ENCODE peak calls at places on chromosomes 2 and 18, in nine cellular contexts. Y is small intestine, I is HL-60, N is GM23248, O is adrenal gland, L is bronchial epithelial cell, B is lower lobe of right lung, A is skeletal muscle cell, X is kidney epithelial cell. H is an unnamed sample.

GRCh38 chr2:232137748-232138147 is 176.2 kb downstream of the DIS3L2 start:
- DNase-seq in X (no peak), I (no peak), L (no peak), Y (no peak), A (no peak), N (no peak), B (no peak), O (no peak), H (peak)

GRCh38 chr18:3350566-3351527 is 88.9 kb downstream of the MYL12B start:
- DNase-seq in N (peak), Y (no peak), B (no peak), O (no peak), L (peak), A (no peak), I (no peak), X (no peak), H (no peak)

GRCh38 chr2:196318517-196319377 is 147.4 kb upstream of the STK17B start:
- DNase-seq in O (no peak), Y (no peak), A (no peak), B (no peak), X (no peak), L (no peak), N (no peak), I (no peak), H (no peak)

GRCh38 chr18:70288171-70288850 is 534 bp upstream of the SOCS6 start:
- DNase-seq in Y (peak), O (peak), X (no peak), N (peak), A (no peak), B (peak), I (no peak), L (no peak), H (peak)

GRCh38 chr2:43484323-43484930 is 111.4 kb downstream of the THADA start:
- DNase-seq in I (peak), A (peak), L (peak), N (peak), B (no peak), Y (peak), O (no peak), X (peak), H (peak)

GRCh38 chr2:96103388-96103705 is 13.0 kb downstream of the ADRA2B start:
- DNase-seq in A (no peak), Y (no peak), X (no peak), L (no peak), I (no peak), O (no peak), N (no peak), B (peak), H (no peak)

GRCh38 chr2:44618378-44619023 is 256.8 kb downstream of the CAMKMT start:
- DNase-seq in I (no peak), Y (no peak), N (no peak), X (no peak), L (no peak), A (no peak), B (no peak), O (no peak), H (no peak)

GRCh38 chr2:203340791-203341487 is 12.7 kb downstream of the ABI2 start:
- DNase-seq in B (no peak), O (no peak), A (peak), X (peak), Y (no peak), N (peak), I (no peak), L (peak), H (no peak)

GRCh38 chr2:3282056-3282998 is 95.3 kb downstream of the EIPR1 start:
- DNase-seq in O (peak), N (no peak), X (peak), I (no peak), Y (no peak), L (peak), B (no peak), A (no peak), H (no peak)

GRCh38 chr2:75453696-75454095 is 107.0 kb downstream of the EVA1A start:
- DNase-seq in O (no peak), N (no peak), B (no peak), L (no peak), A (no peak), X (no peak), I (no peak), Y (no peak), H (no peak)

GRCh38 chr2:18171191-18172139 is 293.0 kb downstream of the KCNS3 start:
- DNase-seq in B (no peak), L (peak), N (peak), Y (no peak), X (no peak), I (no peak), A (no peak), O (peak), H (no peak)

GRCh38 chr2:41828052-41828643 is 219.7 kb upstream of the PKDCC start:
- DNase-seq in L (no peak), I (no peak), A (no peak), X (peak), N (no peak), O (no peak), B (no peak), Y (peak), H (no peak)

GRCh38 chr2:112835553-112836535 is 735 bp downstream of the IL1B start:
- DNase-seq in O (no peak), X (no peak), I (no peak), B (no peak), A (no peak), L (no peak), Y (no peak), N (peak), H (no peak)

GRCh38 chr18:67199993-67200617 is 316.4 kb downstream of the DSEL start:
- DNase-seq in X (peak), Y (peak), L (peak), B (no peak), A (peak), N (peak), I (peak), O (no peak), H (no peak)

GRCh38 chr2:201406077-201406662 is 45.1 kb downstream of the TRAK2 start:
- DNase-seq in I (peak), N (peak), X (no peak), L (peak), B (no peak), O (peak), A (peak), Y (peak), H (no peak)

GRCh38 chr18:58057291-58057965 is 13.4 kb downstream of the NEDD4L start:
- DNase-seq in L (no peak), O (no peak), B (no peak), N (no peak), A (no peak), X (no peak), Y (no peak), I (no peak), H (peak)

GRCh38 chr18:76445275-76445674 is 49.8 kb downstream of the ZNF516 start:
- DNase-seq in O (no peak), L (peak), I (no peak), N (peak), A (peak), Y (no peak), B (no peak), X (peak), H (no peak)

GRCh38 chr18:44458777-44459176 is 221.9 kb upstream of the SETBP1 start:
- DNase-seq in Y (no peak), I (no peak), B (no peak), A (peak), O (no peak), X (peak), L (peak), N (peak), H (no peak)

GRCh38 chr2:54940723-54941122 is 109.5 kb downstream of the RTN4 start:
- DNase-seq in L (no peak), O (no peak), X (no peak), A (no peak), I (no peak), N (no peak), B (no peak), Y (no peak), H (no peak)

GRCh38 chr18:50654658-50655550 is 95.0 kb downstream of the MAPK4 start:
- DNase-seq in L (no peak), B (no peak), Y (peak), I (no peak), N (no peak), O (no peak), A (no peak), X (no peak), H (no peak)

GRCh38 chr2:65392609-65393008 is 39.8 kb downstream of the SPRED2 start:
- DNase-seq in A (no peak), B (no peak), N (no peak), L (no peak), X (no peak), I (no peak), O (no peak), Y (no peak), H (no peak)

GRCh38 chr18:40452599-40452998 is 1502.4 kb upstream of the PIK3C3 start:
- DNase-seq in L (no peak), X (peak), N (no peak), O (no peak), Y (no peak), B (no peak), I (no peak), A (no peak), H (no peak)

GRCh38 chr2:223900531-223900930 is 44.6 kb downstream of the WDFY1 start:
- DNase-seq in I (no peak), A (no peak), O (no peak), Y (no peak), B (no peak), L (no peak), X (no peak), N (no peak), H (no peak)

GRCh38 chr2:96113367-96113677 is 3.0 kb downstream of the ADRA2B start:
- DNase-seq in B (peak), Y (no peak), X (no peak), A (no peak), O (no peak), I (no peak), N (no peak), L (no peak), H (no peak)

GRCh38 chr2:111957872-111958354 is 59.5 kb downstream of the MERTK start:
- DNase-seq in O (peak), Y (no peak), B (no peak), N (no peak), L (no peak), I (no peak), A (no peak), X (no peak), H (no peak)

GRCh38 chr2:212970132-212970531 is 181.3 kb downstream of the IKZF2 start:
- DNase-seq in L (peak), A (peak), X (no peak), Y (no peak), B (no peak), O (no peak), N (peak), I (no peak), H (no peak)

GRCh38 chr2:241617431-241618154 is 19.4 kb downstream of the THAP4 start:
- DNase-seq in I (no peak), O (no peak), N (no peak), A (no peak), L (peak), B (peak), Y (peak), X (no peak), H (no peak)
- H3K4me3 ChIP-seq in I (no peak), O (peak), N (no peak), A (no peak), L (no peak), B (peak), Y (no peak), X (no peak), H (no peak)

GRCh38 chr2:16508061-16508851 is 157.4 kb downstream of the CYRIA start:
- DNase-seq in N (peak), I (no peak), O (peak), Y (peak), B (peak), X (no peak), A (no peak), L (peak), H (peak)
- H3K4me3 ChIP-seq in N (peak), I (no peak), O (peak), Y (no peak), B (peak), X (peak), A (peak), L (peak), H (peak)

GRCh38 chr2:67515538-67515937 is 118.4 kb downstream of the ETAA1 start:
- DNase-seq in L (no peak), Y (no peak), O (no peak), N (no peak), X (no peak), I (no peak), B (no peak), A (no peak), H (no peak)
- H3K4me3 ChIP-seq in L (no peak), Y (no peak), O (no peak), N (no peak), X (no peak), I (no peak), B (no peak), A (no peak), H (no peak)

GRCh38 chr2:200264631-200265030 is 41.9 kb upstream of the SPATS2L start:
- DNase-seq in L (peak), B (no peak), X (no peak), O (no peak), I (no peak), Y (no peak), A (no peak), N (no peak), H (no peak)

GRCh38 chr2:200262047-200262446 is 44.4 kb upstream of the SPATS2L start:
- DNase-seq in A (no peak), I (no peak), X (no peak), B (no peak), N (no peak), Y (peak), O (no peak), L (no peak), H (no peak)

GRCh38 chr2:200259577-200259957 is 46.9 kb upstream of the SPATS2L start:
- DNase-seq in L (peak), X (no peak), N (no peak), A (no peak), B (no peak), Y (peak), O (no peak), I (no peak), H (no peak)

GRCh38 chr2:200266406-200266805 is 40.1 kb upstream of the SPATS2L start:
- DNase-seq in I (no peak), B (no peak), X (no peak), L (no peak), Y (no peak), A (no peak), N (no peak), O (no peak), H (no peak)

DNA sequence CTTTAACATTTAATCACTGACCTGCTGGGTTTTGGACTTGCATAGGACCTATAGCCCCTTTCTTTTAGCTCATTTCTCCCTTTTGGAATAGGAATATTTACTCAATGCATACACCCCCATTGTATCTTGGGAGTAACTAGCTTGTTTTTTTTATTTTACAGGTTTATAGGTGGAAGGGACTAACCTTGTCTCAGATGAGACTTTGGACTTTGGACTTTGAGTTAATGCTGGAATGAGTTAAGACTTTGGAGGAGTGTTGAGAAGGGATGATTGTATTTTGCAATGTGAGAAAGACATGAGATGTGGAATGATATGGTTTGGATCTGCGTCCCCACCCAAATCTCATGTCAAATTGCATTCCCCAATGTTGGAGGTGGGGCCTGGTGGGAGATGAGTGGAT is 43.2 kb upstream of the SPATS2L start:
- DNase-seq in L (no peak), A (no peak), B (no peak), O (no peak), Y (peak), I (no peak), X (no peak), N (no peak), H (no peak)
- H3K4me3 ChIP-seq in L (no peak), A (no peak), B (no peak), O (no peak), Y (no peak), I (no peak), X (no peak), N (no peak), H (no peak)

H was measured in SJCRH30.